ENCODE peak calls at places on chromosome 17, in five cellular contexts. F is neural progenitor cell, P is MM.1S, X is PC-3, W is HCT116. T is an unnamed sample.

GRCh38 chr17:57557793-57558681 is 187.1 kb downstream of the CCDC182 start:
- DNase-seq in P (no peak), W (no peak), X (peak; percentile 92), F (no peak), T (peak; percentile 55)

GRCh38 chr17:79033741-79034501 is 10.0 kb downstream of the C1QTNF1 start:
- DNase-seq in P (no peak), W (no peak), F (no peak), X (no peak), T (no peak)

GRCh38 chr17:17388657-17389496 is 85.7 kb downstream of the NT5M start:
- DNase-seq in P (no peak), F (no peak), X (no peak), W (no peak), T (no peak)

GRCh38 chr17:7834554-7834890 is 505 bp downstream of the KDM6B start:
- DNase-seq in X (no peak), F (no peak), W (no peak), P (peak; percentile 42), T (peak; percentile 61)

GRCh38 chr17:28467456-28468025 is 5.9 kb upstream of the SLC13A2 start:
- DNase-seq in X (no peak), P (no peak), F (no peak), W (no peak), T (peak; percentile 79)

GRCh38 chr17:56979091-56979480 is 1.2 kb downstream of the SCPEP1 start:
- DNase-seq in F (peak; percentile 53), P (peak; percentile 33), X (no peak), W (no peak), T (no peak)

GRCh38 chr17:30933966-30934365 is 12.2 kb downstream of the ADAP2 start:
- DNase-seq in F (no peak), W (no peak), X (no peak), P (no peak), T (no peak)

GRCh38 chr17:79006001-79006400 is 3.6 kb downstream of the CANT1 start:
- DNase-seq in W (no peak), P (no peak), F (no peak), X (no peak), T (no peak)

GRCh38 chr17:39981207-39982068 is 831 bp downstream of the PSMD3 start:
- DNase-seq in F (peak; percentile 8), X (no peak), P (no peak), W (no peak), T (peak; percentile 31)

GRCh38 chr17:61389670-61390478 is 9.8 kb upstream of the TBX2 start:
- DNase-seq in W (no peak), X (peak; percentile 69), P (peak; percentile 36), F (peak; percentile 83), T (peak; percentile 59)

GRCh38 chr17:58153046-58153445 is 4.9 kb downstream of the OR4D1 start:
- DNase-seq in P (peak; percentile 77), W (no peak), X (no peak), F (no peak), T (no peak)

GRCh38 chr17:16281351-16281750 is 64.3 kb downstream of the PIGL start:
- DNase-seq in F (no peak), P (no peak), W (no peak), X (peak; percentile 43), T (peak; percentile 57)

GRCh38 chr17:42407289-42407836 is 15.7 kb downstream of the CAVIN1 start:
- DNase-seq in F (peak; percentile 79), W (no peak), P (peak; percentile 61), X (no peak), T (peak; percentile 80)

GRCh38 chr17:4236456-4236855 is 27.3 kb downstream of the ANKFY1 start:
- DNase-seq in F (no peak), P (no peak), X (no peak), W (no peak), T (no peak)

GRCh38 chr17:64964796-64965195 is 45.5 kb upstream of the LRRC37A3 start:
- DNase-seq in P (no peak), X (no peak), F (peak; percentile 13), W (no peak), T (no peak)

GRCh38 chr17:15963670-15964110 is 18.8 kb downstream of the ADORA2B start:
- DNase-seq in W (peak; percentile 96), F (no peak), X (peak; percentile 98), P (no peak), T (peak; percentile 29)

GRCh38 chr17:35404360-35404759 is 27.9 kb downstream of the SLFN12 start:
- DNase-seq in X (peak; percentile 39), W (no peak), P (no peak), F (no peak), T (no peak)

GRCh38 chr17:82006468-82007227 is 16.0 kb downstream of the CENPX start:
- DNase-seq in W (no peak), F (no peak), X (no peak), P (no peak), T (peak; percentile 73)

GRCh38 chr17:1574697-1575471 is 12.3 kb upstream of the PITPNA start:
- DNase-seq in W (no peak), P (no peak), X (no peak), F (no peak), T (no peak)

GRCh38 chr17:39677581-39678339 is 9.5 kb downstream of the PNMT start:
- DNase-seq in F (no peak), X (no peak), P (no peak), W (no peak), T (no peak)

GRCh38 chr17:78939615-78940014 is 14.4 kb upstream of the TIMP2 start:
- DNase-seq in F (no peak), P (no peak), W (no peak), X (no peak), T (peak; percentile 42)

GRCh38 chr17:10197721-10198508 is 491 bp downstream of the GAS7 start:
- DNase-seq in F (peak; percentile 53), P (no peak), W (no peak), X (no peak), T (peak; percentile 54)

GRCh38 chr17:78079253-78079652 is 49.3 kb downstream of the TMC6 start:
- DNase-seq in P (no peak), F (no peak), X (no peak), W (no peak), T (no peak)

GRCh38 chr17:561118-561517 is 153.5 kb downstream of the VPS53 start:
- DNase-seq in F (no peak), X (peak; percentile 3), W (no peak), P (no peak), T (peak; percentile 86)

GRCh38 chr17:27499451-27500265 is 43.4 kb downstream of the KSR1 start:
- DNase-seq in X (no peak), P (no peak), F (no peak), W (no peak), T (no peak)

GRCh38 chr17:78362232-78362631 is 2.4 kb upstream of the SOCS3 start:
- DNase-seq in X (no peak), W (no peak), F (no peak), P (no peak), T (no peak)

GRCh38 chr17:31488264-31488981 is 96.9 kb downstream of the RAB11FIP4 start:
- DNase-seq in P (peak; percentile 34), X (peak; percentile 9), F (peak; percentile 54), W (no peak), T (no peak)

GRCh38 chr17:72592242-72592966 is 471.6 kb downstream of the SOX9 start:
- DNase-seq in P (peak; percentile 83), X (peak; percentile 95), F (peak; percentile 93), W (peak; percentile 86), T (peak; percentile 90)

GRCh38 chr17:74994440-74994839 is 7.0 kb downstream of the CDR2L start:
- DNase-seq in W (no peak), X (no peak), F (no peak), P (no peak), T (peak; percentile 73)

GRCh38 chr17:63516910-63517824 is 6.0 kb upstream of the KCNH6 start:
- DNase-seq in P (no peak), W (peak; percentile 86), F (no peak), X (peak; percentile 89), T (peak; percentile 80)

GRCh38 chr17:62051053-62051452 is 14.0 kb downstream of the MED13 start:
- DNase-seq in W (no peak), X (peak; percentile 84), P (no peak), F (no peak), T (no peak)

DNA sequence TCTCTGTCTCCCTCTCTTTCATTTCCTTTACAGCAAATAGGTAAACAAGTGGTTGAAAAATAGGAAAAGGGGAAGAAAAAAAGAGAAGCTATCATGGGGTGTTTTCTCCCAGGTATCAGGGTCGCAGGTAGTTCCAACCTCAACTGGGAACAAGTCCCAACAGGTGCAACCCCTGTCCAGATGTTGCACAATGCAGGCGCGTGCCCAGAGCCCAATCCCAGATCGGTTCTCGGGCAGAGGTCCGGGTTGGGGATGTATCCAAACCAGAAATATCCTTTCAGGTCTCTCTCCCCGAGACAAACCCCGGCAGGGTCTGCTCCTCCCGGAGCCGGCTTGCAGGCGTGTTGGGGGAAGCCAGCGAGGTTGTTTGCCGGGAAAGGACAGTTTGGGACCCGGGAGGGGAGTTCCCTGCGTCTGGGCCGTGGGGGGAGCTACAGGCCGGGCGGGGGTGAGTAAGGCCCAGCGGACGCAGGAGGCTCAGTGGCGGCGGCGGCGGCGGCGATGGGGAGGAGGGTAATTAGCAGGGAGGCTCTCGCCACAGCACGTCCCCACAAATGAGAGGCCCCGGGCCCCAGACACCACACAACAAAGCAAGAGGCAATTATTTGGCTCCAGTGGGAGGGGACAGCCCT is 21.2 kb upstream of the SP6 start:
- DNase-seq in W (no peak), X (no peak), P (no peak), F (peak; percentile 72), T (peak; percentile 31)
- TF ChIP-seq EZH2phosphoT487 in W (no peak), X (no peak), P (no peak), F (no peak), T (no peak)

DNA sequence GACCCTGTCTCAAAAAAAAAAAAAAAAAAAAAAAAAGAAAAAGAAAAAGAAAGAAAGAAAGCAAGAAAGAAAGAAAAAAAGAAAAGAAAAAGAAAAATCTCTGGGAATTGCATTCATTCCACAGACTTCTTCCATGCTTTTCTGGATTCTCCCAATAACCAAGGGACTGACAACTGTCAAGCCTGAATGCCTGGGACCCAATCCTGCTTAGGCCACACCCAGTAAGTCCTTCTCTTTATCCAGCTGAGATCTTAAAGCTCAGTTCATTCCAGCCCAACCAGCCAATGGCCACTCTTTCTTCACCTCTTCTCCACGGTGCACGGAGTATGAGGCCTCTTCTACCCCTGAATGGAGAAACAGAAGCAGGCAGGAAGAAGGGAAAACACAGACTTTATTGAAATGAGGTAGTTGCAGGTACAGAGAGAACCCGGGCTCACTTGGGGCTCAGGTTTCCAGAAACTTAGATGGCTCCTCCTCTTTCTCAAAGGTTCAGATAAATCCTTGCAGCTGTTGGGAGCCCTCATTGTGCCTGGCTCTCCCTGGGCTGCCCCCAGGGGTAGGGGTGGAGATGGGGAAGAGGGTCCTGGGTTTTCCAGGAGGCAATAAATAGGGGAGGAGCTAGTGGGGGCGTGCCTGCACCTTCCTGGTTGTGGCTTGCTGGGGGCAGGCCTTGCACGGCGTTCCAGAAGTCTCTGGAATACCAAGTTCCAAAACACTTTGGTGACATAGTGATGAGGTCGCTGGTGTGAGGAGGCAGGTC is 2.5 kb downstream of the HOXB1 start:
- DNase-seq in X (no peak), F (peak; percentile 40), P (no peak), W (no peak), T (no peak)
- TF ChIP-seq EZH2 in X (no peak), F (no peak), P (no peak), W (no peak), T (no peak)

DNA sequence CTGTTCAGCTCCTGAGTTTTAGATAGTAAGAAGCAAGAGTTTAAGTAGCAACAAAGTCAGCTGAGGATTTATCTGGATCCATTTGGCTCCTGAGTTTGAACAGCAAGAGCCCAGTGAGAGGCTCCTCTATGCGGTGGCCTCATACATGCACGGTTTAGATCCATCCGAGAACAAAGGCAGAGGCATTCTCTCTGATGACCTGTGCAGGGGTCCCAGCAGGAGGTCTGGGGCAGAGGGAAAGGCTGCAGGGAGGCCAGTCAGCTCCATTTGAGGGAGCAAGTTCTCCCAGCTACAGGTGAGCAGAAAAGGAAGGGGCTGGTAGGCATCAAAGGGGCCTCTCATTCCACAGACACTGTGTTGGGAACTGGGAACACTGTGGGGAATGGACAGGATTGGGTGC is 16.5 kb downstream of the PITPNM3 start:
- DNase-seq in P (no peak), F (no peak), W (no peak), X (no peak), T (no peak)
- TF ChIP-seq EZH2phosphoT487 in P (no peak), F (no peak), W (no peak), X (no peak), T (no peak)

GRCh38 chr17:43927101-43927935 is 15.0 kb downstream of the PPY start:
- DNase-seq in X (peak; percentile 36), F (peak; percentile 69), P (no peak), W (no peak), T (peak; percentile 36)
- TF ChIP-seq EZH2 in X (no peak), F (peak; percentile 37), P (no peak), W (no peak), T (no peak)